ENCODE peak calls at places on chromosomes 12 and 14, in nine cellular contexts. One of them, this sample, is unnamed. For H3K27me3, the result is how much of the 10 kb centered on the place peaks cover.

GRCh38 chr12:50524621-50525020 is 19.8 kb downstream of the DIP2B start:
- DNase-seq in Panc1: no peak
- DNase-seq in GM12878: no peak
- DNase-seq in breast epithelium: no peak
- DNase-seq in transverse colon: no peak
- DNase-seq in HCT116: no peak
- DNase-seq in prostate gland: no peak
- DNase-seq in HL-60: no peak
- DNase-seq in K562: no peak
- DNase-seq in this sample: no peak

GRCh38 chr12:12941450-12942350 is 10.3 kb downstream of the GPRC5D start:
- DNase-seq in breast epithelium: no peak
- DNase-seq in K562: no peak
- DNase-seq in HL-60: no peak
- DNase-seq in HCT116: no peak
- DNase-seq in Panc1: no peak
- DNase-seq in prostate gland: no peak
- DNase-seq in transverse colon: no peak
- DNase-seq in GM12878: no peak
- DNase-seq in this sample: no peak

GRCh38 chr14:77185093-77185465 is 3.5 kb downstream of the TMEM63C start:
- DNase-seq in HL-60: no peak
- DNase-seq in transverse colon: no peak
- DNase-seq in HCT116: no peak
- DNase-seq in Panc1: no peak
- DNase-seq in breast epithelium: no peak
- DNase-seq in K562: no peak
- DNase-seq in prostate gland: no peak
- DNase-seq in GM12878: no peak
- DNase-seq in this sample: no peak

GRCh38 chr14:105888151-105888550 is 361.8 kb downstream of the TMEM121 start:
- DNase-seq in transverse colon: no peak
- DNase-seq in GM12878: no peak
- DNase-seq in breast epithelium: no peak
- DNase-seq in Panc1: no peak
- DNase-seq in prostate gland: no peak
- DNase-seq in HCT116: no peak
- DNase-seq in K562: no peak
- DNase-seq in HL-60: no peak
- DNase-seq in this sample: no peak

GRCh38 chr14:44027397-44027796 is 479.7 kb downstream of the FSCB start:
- DNase-seq in transverse colon: no peak
- DNase-seq in prostate gland: no peak
- DNase-seq in HL-60: no peak
- DNase-seq in breast epithelium: no peak
- DNase-seq in HCT116: no peak
- DNase-seq in Panc1: no peak
- DNase-seq in GM12878: no peak
- DNase-seq in K562: no peak
- DNase-seq in this sample: no peak

GRCh38 chr14:68160779-68161546 is 341.4 kb downstream of the RAD51B start:
- DNase-seq in breast epithelium: no peak
- DNase-seq in Panc1: no peak
- DNase-seq in K562: no peak
- DNase-seq in GM12878: no peak
- DNase-seq in HCT116: no peak
- DNase-seq in HL-60: no peak
- DNase-seq in prostate gland: no peak
- DNase-seq in transverse colon: no peak
- DNase-seq in this sample: no peak

GRCh38 chr12:72388322-72388721 is 116.2 kb downstream of the TRHDE start:
- DNase-seq in breast epithelium: no peak
- DNase-seq in GM12878: no peak
- DNase-seq in K562: no peak
- DNase-seq in prostate gland: no peak
- DNase-seq in HCT116: no peak
- DNase-seq in HL-60: no peak
- DNase-seq in Panc1: no peak
- DNase-seq in transverse colon: no peak
- DNase-seq in this sample: no peak

GRCh38 chr12:30999011-30999410 is 72.5 kb downstream of the TSPAN11 start:
- DNase-seq in transverse colon: no peak
- DNase-seq in K562: no peak
- DNase-seq in GM12878: no peak
- DNase-seq in prostate gland: no peak
- DNase-seq in Panc1: no peak
- DNase-seq in HL-60: no peak
- DNase-seq in breast epithelium: no peak
- DNase-seq in HCT116: no peak
- DNase-seq in this sample: no peak

GRCh38 chr12:8629486-8630033 is 16.9 kb upstream of the AICDA start:
- DNase-seq in breast epithelium: no peak
- DNase-seq in HL-60: no peak
- DNase-seq in transverse colon: no peak
- DNase-seq in GM12878: peak
- DNase-seq in prostate gland: no peak
- DNase-seq in HCT116: no peak
- DNase-seq in Panc1: no peak
- DNase-seq in K562: no peak
- DNase-seq in this sample: no peak

GRCh38 chr14:29111554-29111953 is 345.0 kb downstream of the FOXG1 start:
- DNase-seq in K562: no peak
- DNase-seq in prostate gland: no peak
- DNase-seq in breast epithelium: no peak
- DNase-seq in Panc1: no peak
- DNase-seq in transverse colon: no peak
- DNase-seq in HL-60: no peak
- DNase-seq in GM12878: no peak
- DNase-seq in HCT116: no peak
- DNase-seq in this sample: no peak

GRCh38 chr12:131223171-131223761 is 269.6 kb downstream of the ADGRD1 start:
- DNase-seq in HCT116: no peak
- DNase-seq in HL-60: no peak
- DNase-seq in prostate gland: no peak
- DNase-seq in Panc1: no peak
- DNase-seq in K562: no peak
- DNase-seq in GM12878: no peak
- DNase-seq in transverse colon: no peak
- DNase-seq in breast epithelium: no peak
- DNase-seq in this sample: no peak

GRCh38 chr12:131221061-131221945 is 267.6 kb downstream of the ADGRD1 start:
- DNase-seq in Panc1: no peak
- DNase-seq in prostate gland: no peak
- DNase-seq in HCT116: no peak
- DNase-seq in breast epithelium: no peak
- DNase-seq in K562: no peak
- DNase-seq in transverse colon: no peak
- DNase-seq in HL-60: no peak
- DNase-seq in GM12878: no peak
- DNase-seq in this sample: no peak

GRCh38 chr12:131220007-131220685 is 266.4 kb downstream of the ADGRD1 start:
- DNase-seq in Panc1: no peak
- DNase-seq in GM12878: no peak
- DNase-seq in prostate gland: no peak
- DNase-seq in transverse colon: no peak
- DNase-seq in HL-60: no peak
- DNase-seq in breast epithelium: no peak
- DNase-seq in HCT116: no peak
- DNase-seq in K562: no peak
- DNase-seq in this sample: peak

GRCh38 chr12:131222271-131223139 is 268.8 kb downstream of the ADGRD1 start:
- DNase-seq in transverse colon: no peak
- DNase-seq in breast epithelium: no peak
- DNase-seq in HL-60: no peak
- DNase-seq in Panc1: no peak
- DNase-seq in GM12878: peak
- DNase-seq in K562: no peak
- DNase-seq in prostate gland: no peak
- DNase-seq in HCT116: no peak
- DNase-seq in this sample: peak

DNA sequence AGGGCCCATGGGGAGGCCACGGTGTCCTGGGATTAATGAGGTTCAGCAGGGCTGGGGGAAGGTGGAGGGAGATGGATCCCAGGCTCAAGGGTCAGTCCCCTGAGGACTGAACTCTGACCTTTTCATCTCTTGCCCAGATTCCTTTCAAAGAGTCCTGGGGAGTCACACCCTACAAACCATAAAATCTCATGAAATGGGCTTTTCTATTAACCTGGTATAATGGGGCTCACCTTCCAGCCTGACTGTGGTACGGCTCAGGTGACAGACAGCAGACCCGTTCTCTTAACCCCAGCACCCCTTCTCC is 268.2 kb downstream of the ADGRD1 start:
- DNase-seq in breast epithelium: no peak
- DNase-seq in HCT116: no peak
- DNase-seq in GM12878: no peak
- DNase-seq in K562: no peak
- DNase-seq in prostate gland: no peak
- DNase-seq in HL-60: no peak
- DNase-seq in Panc1: no peak
- DNase-seq in transverse colon: no peak
- DNase-seq in this sample: no peak
- H3K27me3 ChIP-seq in breast epithelium: under half
- H3K27me3 ChIP-seq in HCT116: under half
- H3K27me3 ChIP-seq in GM12878: under half
- H3K27me3 ChIP-seq in K562: under half
- H3K27me3 ChIP-seq in prostate gland: under half
- H3K27me3 ChIP-seq in HL-60: under half
- H3K27me3 ChIP-seq in Panc1: under half
- H3K27me3 ChIP-seq in transverse colon: under half
- H3K27me3 ChIP-seq in this sample: under half

GRCh38 chr14:90758959-90759358 is 57.3 kb downstream of the TTC7B start:
- DNase-seq in K562: no peak
- DNase-seq in GM12878: no peak
- DNase-seq in HL-60: no peak
- DNase-seq in prostate gland: peak
- DNase-seq in breast epithelium: no peak
- DNase-seq in Panc1: no peak
- DNase-seq in HCT116: no peak
- DNase-seq in transverse colon: peak
- DNase-seq in this sample: peak
- TF ChIP-seq POLR2AphosphoS5 in K562: no peak
- TF ChIP-seq POLR2AphosphoS5 in GM12878: no peak
- TF ChIP-seq POLR2AphosphoS5 in HL-60: no peak
- TF ChIP-seq POLR2AphosphoS5 in prostate gland: peak
- TF ChIP-seq POLR2AphosphoS5 in breast epithelium: no peak
- TF ChIP-seq POLR2AphosphoS5 in Panc1: no peak
- TF ChIP-seq POLR2AphosphoS5 in HCT116: no peak
- TF ChIP-seq POLR2AphosphoS5 in transverse colon: peak
- TF ChIP-seq POLR2AphosphoS5 in this sample: no peak

GRCh38 chr12:127599441-127599840 is 667.5 kb upstream of the TMEM132C start:
- DNase-seq in Panc1: no peak
- DNase-seq in HCT116: no peak
- DNase-seq in HL-60: no peak
- DNase-seq in K562: no peak
- DNase-seq in prostate gland: no peak
- DNase-seq in transverse colon: no peak
- DNase-seq in breast epithelium: no peak
- DNase-seq in GM12878: no peak
- DNase-seq in this sample: peak

GRCh38 chr12:127596881-127597280 is 670.1 kb upstream of the TMEM132C start:
- DNase-seq in HL-60: no peak
- DNase-seq in Panc1: no peak
- DNase-seq in GM12878: no peak
- DNase-seq in prostate gland: no peak
- DNase-seq in HCT116: no peak
- DNase-seq in breast epithelium: no peak
- DNase-seq in K562: no peak
- DNase-seq in transverse colon: no peak
- DNase-seq in this sample: no peak

GRCh38 chr12:127594351-127594970 is 672.5 kb upstream of the TMEM132C start:
- DNase-seq in GM12878: no peak
- DNase-seq in HL-60: no peak
- DNase-seq in Panc1: no peak
- DNase-seq in transverse colon: no peak
- DNase-seq in prostate gland: no peak
- DNase-seq in K562: no peak
- DNase-seq in breast epithelium: no peak
- DNase-seq in HCT116: no peak
- DNase-seq in this sample: no peak

GRCh38 chr12:127592278-127592677 is 674.7 kb upstream of the TMEM132C start:
- DNase-seq in Panc1: no peak
- DNase-seq in GM12878: no peak
- DNase-seq in HCT116: no peak
- DNase-seq in K562: no peak
- DNase-seq in breast epithelium: no peak
- DNase-seq in prostate gland: no peak
- DNase-seq in transverse colon: no peak
- DNase-seq in HL-60: no peak
- DNase-seq in this sample: no peak

GRCh38 chr12:127595506-127595905 is 671.5 kb upstream of the TMEM132C start:
- DNase-seq in HL-60: no peak
- DNase-seq in HCT116: no peak
- DNase-seq in breast epithelium: no peak
- DNase-seq in GM12878: no peak
- DNase-seq in Panc1: no peak
- DNase-seq in K562: no peak
- DNase-seq in transverse colon: no peak
- DNase-seq in prostate gland: no peak
- DNase-seq in this sample: no peak
- H3K27ac ChIP-seq in HL-60: no peak
- H3K27ac ChIP-seq in HCT116: no peak
- H3K27ac ChIP-seq in breast epithelium: no peak
- H3K27ac ChIP-seq in GM12878: no peak
- H3K27ac ChIP-seq in Panc1: no peak
- H3K27ac ChIP-seq in K562: no peak
- H3K27ac ChIP-seq in transverse colon: no peak
- H3K27ac ChIP-seq in prostate gland: no peak
- H3K27ac ChIP-seq in this sample: no peak

GRCh38 chr12:42130670-42131402 is 13.8 kb downstream of the GXYLT1 start:
- DNase-seq in transverse colon: no peak
- DNase-seq in K562: no peak
- DNase-seq in breast epithelium: no peak
- DNase-seq in HL-60: no peak
- DNase-seq in HCT116: no peak
- DNase-seq in GM12878: no peak
- DNase-seq in prostate gland: peak
- DNase-seq in Panc1: no peak
- DNase-seq in this sample: no peak

GRCh38 chr12:42129595-42130204 is 15.0 kb downstream of the GXYLT1 start:
- DNase-seq in GM12878: no peak
- DNase-seq in HL-60: no peak
- DNase-seq in Panc1: no peak
- DNase-seq in HCT116: peak
- DNase-seq in transverse colon: peak
- DNase-seq in K562: peak
- DNase-seq in prostate gland: peak
- DNase-seq in breast epithelium: no peak
- DNase-seq in this sample: no peak

GRCh38 chr12:42128327-42128726 is 16.3 kb downstream of the GXYLT1 start:
- DNase-seq in breast epithelium: no peak
- DNase-seq in prostate gland: no peak
- DNase-seq in Panc1: no peak
- DNase-seq in GM12878: no peak
- DNase-seq in transverse colon: no peak
- DNase-seq in HL-60: no peak
- DNase-seq in K562: peak
- DNase-seq in HCT116: no peak
- DNase-seq in this sample: no peak

GRCh38 chr12:42126963-42127362 is 17.7 kb downstream of the GXYLT1 start:
- DNase-seq in K562: no peak
- DNase-seq in prostate gland: no peak
- DNase-seq in Panc1: no peak
- DNase-seq in GM12878: no peak
- DNase-seq in breast epithelium: no peak
- DNase-seq in HL-60: no peak
- DNase-seq in HCT116: no peak
- DNase-seq in transverse colon: no peak
- DNase-seq in this sample: no peak

GRCh38 chr12:42128888-42129287 is 15.8 kb downstream of the GXYLT1 start:
- DNase-seq in Panc1: no peak
- DNase-seq in prostate gland: no peak
- DNase-seq in transverse colon: no peak
- DNase-seq in K562: no peak
- DNase-seq in GM12878: no peak
- DNase-seq in HL-60: no peak
- DNase-seq in HCT116: no peak
- DNase-seq in breast epithelium: no peak
- DNase-seq in this sample: no peak
- H3K27me3 ChIP-seq in Panc1: under half
- H3K27me3 ChIP-seq in prostate gland: under half
- H3K27me3 ChIP-seq in transverse colon: under half
- H3K27me3 ChIP-seq in K562: under half
- H3K27me3 ChIP-seq in GM12878: under half
- H3K27me3 ChIP-seq in HL-60: under half
- H3K27me3 ChIP-seq in HCT116: under half
- H3K27me3 ChIP-seq in breast epithelium: under half
- H3K27me3 ChIP-seq in this sample: under half